ENCODE peak calls at places on chromosomes 2 and 18, in four cellular contexts. One of them, this sample, is unnamed.

GRCh38 chr2:197839327-197839726 is 34.9 kb downstream of the PLCL1 start:
- DNase-seq in dermis blood vessel endothelial cell: no peak
- DNase-seq in lower lobe of right lung: no peak
- DNase-seq in CD4-positive, alpha-beta memory T cell: no peak
- DNase-seq in this sample: no peak

GRCh38 chr2:142104134-142104758 is 26.6 kb downstream of the LRP1B start:
- DNase-seq in CD4-positive, alpha-beta memory T cell: no peak
- DNase-seq in lower lobe of right lung: no peak
- DNase-seq in dermis blood vessel endothelial cell: no peak
- DNase-seq in this sample: no peak

GRCh38 chr2:142220901-142221300 is 90.1 kb upstream of the LRP1B start:
- DNase-seq in CD4-positive, alpha-beta memory T cell: no peak
- DNase-seq in lower lobe of right lung: no peak
- DNase-seq in dermis blood vessel endothelial cell: no peak
- DNase-seq in this sample: no peak

GRCh38 chr2:196609806-196610205 is 29.7 kb upstream of the CCDC150 start:
- DNase-seq in CD4-positive, alpha-beta memory T cell: no peak
- DNase-seq in lower lobe of right lung: no peak
- DNase-seq in dermis blood vessel endothelial cell: no peak
- DNase-seq in this sample: no peak

GRCh38 chr2:143705108-143705686 is 576.0 kb downstream of the ARHGAP15 start:
- DNase-seq in lower lobe of right lung: no peak
- DNase-seq in CD4-positive, alpha-beta memory T cell: no peak
- DNase-seq in dermis blood vessel endothelial cell: no peak
- DNase-seq in this sample: no peak

GRCh38 chr18:61597321-61597720 is 264.1 kb downstream of the CDH20 start:
- DNase-seq in dermis blood vessel endothelial cell: no peak
- DNase-seq in lower lobe of right lung: no peak
- DNase-seq in CD4-positive, alpha-beta memory T cell: no peak
- DNase-seq in this sample: no peak

GRCh38 chr2:160269803-160270570 is 69.9 kb upstream of the ITGB6 start:
- DNase-seq in lower lobe of right lung: peak; percentile 89
- DNase-seq in dermis blood vessel endothelial cell: peak; percentile 92
- DNase-seq in CD4-positive, alpha-beta memory T cell: peak; percentile 65
- DNase-seq in this sample: no peak

GRCh38 chr18:47964086-47964485 is 33.6 kb upstream of the SMAD2 start:
- DNase-seq in dermis blood vessel endothelial cell: no peak
- DNase-seq in CD4-positive, alpha-beta memory T cell: no peak
- DNase-seq in lower lobe of right lung: no peak
- DNase-seq in this sample: no peak

GRCh38 chr2:109646961-109647360 is 32.8 kb downstream of the SOWAHC start:
- DNase-seq in lower lobe of right lung: no peak
- DNase-seq in dermis blood vessel endothelial cell: no peak
- DNase-seq in CD4-positive, alpha-beta memory T cell: no peak
- DNase-seq in this sample: no peak

GRCh38 chr18:44943201-44943881 is 262.7 kb downstream of the SETBP1 start:
- DNase-seq in lower lobe of right lung: no peak
- DNase-seq in dermis blood vessel endothelial cell: no peak
- DNase-seq in CD4-positive, alpha-beta memory T cell: no peak
- DNase-seq in this sample: no peak

GRCh38 chr18:61167902-61168301 is 165.3 kb upstream of the CDH20 start:
- DNase-seq in CD4-positive, alpha-beta memory T cell: no peak
- DNase-seq in lower lobe of right lung: no peak
- DNase-seq in dermis blood vessel endothelial cell: no peak
- DNase-seq in this sample: no peak

GRCh38 chr2:27369471-27370025 is 590 bp downstream of the EIF2B4 start:
- DNase-seq in CD4-positive, alpha-beta memory T cell: no peak
- DNase-seq in lower lobe of right lung: no peak
- DNase-seq in dermis blood vessel endothelial cell: peak; percentile 71
- DNase-seq in this sample: no peak

GRCh38 chr2:99545622-99546021 is 55.8 kb upstream of the REV1 start:
- DNase-seq in CD4-positive, alpha-beta memory T cell: no peak
- DNase-seq in dermis blood vessel endothelial cell: no peak
- DNase-seq in lower lobe of right lung: no peak
- DNase-seq in this sample: peak; percentile 22

GRCh38 chr18:2538844-2539243 is 32.5 kb downstream of the METTL4 start:
- DNase-seq in lower lobe of right lung: no peak
- DNase-seq in CD4-positive, alpha-beta memory T cell: no peak
- DNase-seq in dermis blood vessel endothelial cell: no peak
- DNase-seq in this sample: no peak

GRCh38 chr2:63751901-63752300 is 89.8 kb upstream of the UGP2 start:
- DNase-seq in lower lobe of right lung: no peak
- DNase-seq in CD4-positive, alpha-beta memory T cell: no peak
- DNase-seq in dermis blood vessel endothelial cell: no peak
- DNase-seq in this sample: no peak

GRCh38 chr2:202261531-202261930 is 4.0 kb upstream of the NOP58 start:
- DNase-seq in CD4-positive, alpha-beta memory T cell: no peak
- DNase-seq in dermis blood vessel endothelial cell: no peak
- DNase-seq in lower lobe of right lung: no peak
- DNase-seq in this sample: no peak

GRCh38 chr2:109604597-109604996 is 9.2 kb downstream of the SEPTIN10 start:
- DNase-seq in lower lobe of right lung: peak; percentile 78
- DNase-seq in CD4-positive, alpha-beta memory T cell: no peak
- DNase-seq in dermis blood vessel endothelial cell: peak; percentile 46
- DNase-seq in this sample: no peak